ENCODE peak calls at places on chromosomes 4 and X, in eight cellular contexts. U, Q, X, W, Z, S, K and A are unnamed samples.

GRCh38 chr4:20428410-20429160 is 176.9 kb downstream of the SLIT2 start:
- DNase-seq in Q (no peak), U (peak), K (no peak), S (no peak), W (no peak), Z (peak), X (no peak), A (no peak)

GRCh38 chrX:134023851-134024281 is 38.5 kb upstream of the GPC3 start:
- DNase-seq in W (no peak), Q (no peak), Z (no peak), U (no peak), X (no peak), S (no peak), K (no peak), A (no peak)

GRCh38 chr4:25970691-25971427 is 56.8 kb downstream of the SMIM20 start:
- DNase-seq in W (no peak), X (no peak), Z (no peak), Q (no peak), K (no peak), U (peak), S (no peak), A (peak)

GRCh38 chrX:123263246-123263757 is 79.2 kb downstream of the GRIA3 start:
- DNase-seq in K (no peak), S (no peak), U (no peak), Q (no peak), Z (no peak), X (no peak), W (no peak), A (no peak)

GRCh38 chrX:2867191-2867590 is 38.5 kb downstream of the GYG2 start:
- DNase-seq in X (no peak), K (no peak), W (no peak), U (no peak), Q (no peak), Z (no peak), S (no peak), A (no peak)

GRCh38 chr4:102759835-102760644 is 728 bp downstream of the MANBA start:
- DNase-seq in X (peak), Q (peak), U (peak), Z (peak), K (peak), W (no peak), S (peak), A (peak)

GRCh38 chr4:158055668-158056067 is 117.2 kb downstream of the GASK1B start:
- DNase-seq in S (no peak), W (no peak), Z (no peak), K (no peak), U (no peak), X (no peak), Q (no peak), A (no peak)

GRCh38 chr4:154618708-154619315 is 6.4 kb upstream of the FGG start:
- DNase-seq in K (peak), W (no peak), X (no peak), S (no peak), U (peak), Z (peak), Q (peak), A (peak)

GRCh38 chr4:88110826-88111225 is 47.6 kb downstream of the ABCG2 start:
- DNase-seq in U (no peak), S (no peak), W (peak), Z (no peak), Q (no peak), K (no peak), X (no peak), A (no peak)

GRCh38 chr4:56790566-56791175 is 30.8 kb downstream of the SPINK2 start:
- DNase-seq in X (no peak), S (no peak), Q (no peak), Z (no peak), K (no peak), W (no peak), U (peak), A (no peak)

GRCh38 chrX:68121371-68121770 is 311.9 kb downstream of the OPHN1 start:
- DNase-seq in Q (no peak), X (no peak), S (no peak), Z (no peak), W (no peak), U (no peak), K (no peak), A (no peak)

GRCh38 chr4:88059781-88060180 is 52.3 kb downstream of the PKD2 start:
- DNase-seq in Z (no peak), W (no peak), U (no peak), Q (no peak), S (no peak), X (no peak), K (no peak), A (no peak)

GRCh38 chr4:66169341-66169740 is 499.1 kb upstream of the EPHA5 start:
- DNase-seq in W (no peak), Z (peak), X (no peak), K (no peak), S (no peak), U (no peak), Q (no peak), A (peak)

GRCh38 chr4:110823251-110823650 is 200.4 kb upstream of the PITX2 start:
- DNase-seq in Q (no peak), S (no peak), Z (no peak), X (no peak), U (peak), W (no peak), K (no peak), A (peak)

GRCh38 chr4:123406862-123407261 is 10.3 kb downstream of the SPRY1 start:
- DNase-seq in U (no peak), K (no peak), W (no peak), Z (no peak), X (no peak), Q (no peak), S (no peak), A (no peak)

GRCh38 chrX:119755981-119756533 is 2.3 kb upstream of the SOWAHD start:
- DNase-seq in U (no peak), Z (no peak), Q (peak), X (no peak), W (no peak), S (no peak), K (no peak), A (no peak)

GRCh38 chrX:94389044-94389443 is 715.0 kb downstream of the FAM133A start:
- DNase-seq in W (no peak), U (no peak), Z (no peak), Q (no peak), S (no peak), K (no peak), X (no peak), A (no peak)

GRCh38 chrX:153946910-153947769 is 2.7 kb upstream of the RENBP start:
- DNase-seq in S (no peak), W (peak), K (peak), X (no peak), Z (peak), Q (peak), U (peak), A (peak)

GRCh38 chr4:140020457-140021361 is 133.3 kb downstream of the MAML3 start:
- DNase-seq in W (no peak), Q (no peak), Z (no peak), K (no peak), S (no peak), U (peak), X (no peak), A (no peak)

GRCh38 chrX:148867596-148867995 is 367.2 kb downstream of the AFF2 start:
- DNase-seq in U (no peak), W (no peak), Z (no peak), S (no peak), K (no peak), Q (no peak), X (no peak), A (no peak)

GRCh38 chr4:159543831-159544230 is 441.0 kb downstream of the RAPGEF2 start:
- DNase-seq in Z (no peak), Q (no peak), X (no peak), W (no peak), U (no peak), S (no peak), K (no peak), A (no peak)

GRCh38 chrX:106802388-106803275 is at the start of gene TBC1D8B:
- DNase-seq in S (peak), Q (peak), W (peak), U (peak), K (peak), Z (peak), X (peak), A (peak)

GRCh38 chr4:71231073-71231752 is 107.6 kb upstream of the SLC4A4 start:
- DNase-seq in X (peak), Z (peak), U (peak), W (no peak), K (peak), S (peak), Q (no peak), A (no peak)

GRCh38 chr4:16516796-16517413 is 290.6 kb upstream of the TAPT1 start:
- DNase-seq in U (peak), W (no peak), K (no peak), X (peak), Q (no peak), S (peak), Z (peak), A (peak)

GRCh38 chrX:119503484-119503861 is 35.2 kb downstream of the SLC25A5 start:
- DNase-seq in U (peak), Z (peak), S (no peak), K (peak), X (no peak), Q (no peak), W (no peak), A (peak)

GRCh38 chr4:24965627-24966026 is 52.8 kb upstream of the CCDC149 start:
- DNase-seq in U (no peak), Z (no peak), S (no peak), Q (no peak), K (no peak), W (no peak), X (no peak), A (no peak)

GRCh38 chr4:7144374-7145290 is 47.7 kb upstream of the SORCS2 start:
- DNase-seq in X (no peak), S (no peak), K (no peak), Q (no peak), W (no peak), Z (no peak), U (peak), A (no peak)

GRCh38 chr4:113708250-113708649 is 53.3 kb downstream of the CAMK2D start:
- DNase-seq in U (no peak), Q (no peak), X (no peak), W (no peak), S (no peak), K (no peak), Z (peak), A (no peak)

GRCh38 chr4:138158746-138159297 is 83.3 kb downstream of the SLC7A11 start:
- DNase-seq in Z (peak), U (peak), K (no peak), W (no peak), S (no peak), X (no peak), Q (no peak), A (peak)

GRCh38 chrX:155434906-155435743 is 23.3 kb downstream of the F8A3 start:
- DNase-seq in W (no peak), Z (no peak), S (no peak), K (no peak), X (no peak), U (peak), Q (no peak), A (no peak)

GRCh38 chrX:49291615-49292337 is 11.7 kb upstream of the GAGE10 start:
- DNase-seq in S (no peak), U (peak), Q (peak), X (no peak), W (no peak), K (peak), Z (peak), A (peak)

GRCh38 chr4:151997461-151997860 is 236.7 kb upstream of the GATB start:
- DNase-seq in Q (no peak), X (no peak), K (no peak), Z (no peak), U (no peak), S (no peak), W (no peak), A (no peak)

GRCh38 chr4:184506527-184507121 is 32.3 kb upstream of the IRF2 start:
- DNase-seq in S (no peak), Q (no peak), U (peak), X (no peak), Z (no peak), K (peak), W (no peak), A (peak)

GRCh38 chr4:40038972-40039371 is 17.7 kb upstream of the N4BP2 start:
- DNase-seq in X (no peak), W (no peak), U (peak), K (no peak), Z (peak), S (no peak), Q (no peak), A (peak)

GRCh38 chr4:115110191-115111166 is 2.9 kb downstream of the NDST4 start:
- DNase-seq in X (no peak), Z (no peak), Q (no peak), K (no peak), S (no peak), W (peak), U (no peak), A (no peak)